ENCODE peak calls at places on chromosome 12, in six cellular contexts. One of them, this sample, is unnamed.

GRCh38 chr12:67804168-67804567 is 155.6 kb downstream of the DYRK2 start:
- DNase-seq in amygdala: no peak
- DNase-seq in hippocampal formation: no peak
- DNase-seq in amniotic stem cell: no peak
- DNase-seq in CD4-positive, CD25-positive, alpha-beta regulatory T cell: peak
- DNase-seq in lung: no peak
- DNase-seq in this sample: no peak

GRCh38 chr12:34398366-34398705 is 376.0 kb downstream of the ALG10 start:
- DNase-seq in amygdala: no peak
- DNase-seq in hippocampal formation: no peak
- DNase-seq in amniotic stem cell: no peak
- DNase-seq in CD4-positive, CD25-positive, alpha-beta regulatory T cell: no peak
- DNase-seq in lung: peak
- DNase-seq in this sample: no peak

GRCh38 chr12:4031703-4032291 is 158.6 kb upstream of the PARP11 start:
- DNase-seq in amygdala: no peak
- DNase-seq in hippocampal formation: no peak
- DNase-seq in amniotic stem cell: no peak
- DNase-seq in CD4-positive, CD25-positive, alpha-beta regulatory T cell: no peak
- DNase-seq in lung: peak
- DNase-seq in this sample: no peak

GRCh38 chr12:120352117-120352516 is 16.8 kb downstream of the MSI1 start:
- DNase-seq in amygdala: no peak
- DNase-seq in hippocampal formation: no peak
- DNase-seq in amniotic stem cell: no peak
- DNase-seq in CD4-positive, CD25-positive, alpha-beta regulatory T cell: no peak
- DNase-seq in lung: no peak
- DNase-seq in this sample: no peak

GRCh38 chr12:42325776-42326465 is at the start of the genes PPHLN1 and ZCRB1:
- DNase-seq in amygdala: peak
- DNase-seq in hippocampal formation: peak
- DNase-seq in amniotic stem cell: peak
- DNase-seq in CD4-positive, CD25-positive, alpha-beta regulatory T cell: peak
- DNase-seq in lung: peak
- DNase-seq in this sample: peak

GRCh38 chr12:54196396-54196795 is 7.6 kb upstream of the SMUG1 start:
- DNase-seq in amygdala: no peak
- DNase-seq in hippocampal formation: no peak
- DNase-seq in amniotic stem cell: no peak
- DNase-seq in CD4-positive, CD25-positive, alpha-beta regulatory T cell: no peak
- DNase-seq in lung: no peak
- DNase-seq in this sample: no peak

GRCh38 chr12:132549059-132549458 is 59.1 kb downstream of the FBRSL1 start:
- DNase-seq in amygdala: no peak
- DNase-seq in hippocampal formation: no peak
- DNase-seq in amniotic stem cell: no peak
- DNase-seq in CD4-positive, CD25-positive, alpha-beta regulatory T cell: no peak
- DNase-seq in lung: no peak
- DNase-seq in this sample: no peak

GRCh38 chr12:107504503-107504885 is 181.1 kb upstream of the PWP1 start:
- DNase-seq in amygdala: no peak
- DNase-seq in hippocampal formation: no peak
- DNase-seq in amniotic stem cell: no peak
- DNase-seq in CD4-positive, CD25-positive, alpha-beta regulatory T cell: no peak
- DNase-seq in lung: no peak
- DNase-seq in this sample: no peak

GRCh38 chr12:58105225-58106119 is 164.1 kb downstream of the ATP23 start:
- DNase-seq in amygdala: no peak
- DNase-seq in hippocampal formation: no peak
- DNase-seq in amniotic stem cell: no peak
- DNase-seq in CD4-positive, CD25-positive, alpha-beta regulatory T cell: no peak
- DNase-seq in lung: no peak
- DNase-seq in this sample: no peak

GRCh38 chr12:64716373-64716772 is 42.8 kb downstream of the GNS start:
- DNase-seq in amygdala: no peak
- DNase-seq in hippocampal formation: no peak
- DNase-seq in amniotic stem cell: no peak
- DNase-seq in CD4-positive, CD25-positive, alpha-beta regulatory T cell: no peak
- DNase-seq in lung: no peak
- DNase-seq in this sample: no peak

This sample was measured in pulmonary artery endothelial cell.